ENCODE peak calls at places on chromosome 22, in five cellular contexts. N is M059J; W is GM10248; Z is activated T-cell treated with anti-CD3 and anti-CD28 coated beads, Interleukin-2, amount 50 U/mL, for 24 hours; J is HT1080. L is an unnamed sample.

GRCh38 chr22:49827853-49828598 is at the start of gene BRD1:
- DNase-seq in Z (peak), W (peak), N (peak), J (no peak), L (no peak)

GRCh38 chr22:23155143-23155542 is 9.9 kb downstream of the RAB36 start:
- DNase-seq in J (no peak), Z (no peak), W (no peak), N (no peak), L (no peak)

GRCh38 chr22:27990451-27990840 is 71.4 kb upstream of the PITPNB start:
- DNase-seq in J (no peak), W (no peak), N (no peak), Z (peak), L (no peak)

GRCh38 chr22:25853902-25854301 is 111.9 kb downstream of the MYO18B start:
- DNase-seq in Z (no peak), J (no peak), N (no peak), W (no peak), L (peak)

GRCh38 chr22:26684173-26684572 is 26.8 kb downstream of the MIAT start:
- DNase-seq in W (no peak), N (no peak), J (no peak), Z (no peak), L (no peak)

GRCh38 chr22:27993201-27993635 is 74.2 kb upstream of the PITPNB start:
- DNase-seq in N (no peak), Z (peak), W (no peak), J (no peak), L (no peak)

GRCh38 chr22:50572965-50573364 is 5.3 kb downstream of the CPT1B start:
- DNase-seq in J (no peak), W (no peak), N (no peak), Z (no peak), L (no peak)

GRCh38 chr22:43921361-43921760 is 2.2 kb upstream of the PNPLA3 start:
- DNase-seq in Z (no peak), W (no peak), N (peak), J (peak), L (no peak)

GRCh38 chr22:40209945-40210485 is 32.3 kb downstream of the TNRC6B start:
- DNase-seq in Z (peak), J (no peak), W (no peak), N (no peak), L (no peak)

GRCh38 chr22:20239063-20239950 is 28.8 kb downstream of the RTN4R start:
- DNase-seq in Z (no peak), N (no peak), J (peak), W (peak), L (no peak)

GRCh38 chr22:23862103-23862502 is 4.4 kb downstream of the SLC2A11 start:
- DNase-seq in J (peak), Z (no peak), W (peak), N (peak), L (peak)

GRCh38 chr22:40637181-40638150 is 947 bp upstream of the MRTFA start:
- DNase-seq in N (peak), J (no peak), W (no peak), Z (no peak), L (peak)

GRCh38 chr22:21026783-21027692 is 5.3 kb downstream of the SLC7A4 start:
- DNase-seq in N (peak), W (no peak), Z (no peak), J (no peak), L (no peak)

L was measured in SHP77 treated with DMSO at 0.1 percent for 48 hours.